ENCODE peak calls at places on chromosome 2, in five cellular contexts. One of them, this sample, is unnamed. For H3K27me3, the result is how much of the 10 kb centered on the place peaks cover.

GRCh38 chr2:230335461-230335863 is 8.5 kb downstream of the SP140L start:
- DNase-seq in stomach: no peak
- DNase-seq in hepatocyte: no peak
- DNase-seq in body of pancreas: no peak
- DNase-seq in WERI-Rb-1: no peak
- DNase-seq in this sample: no peak

GRCh38 chr2:168035458-168035857 is 211.9 kb downstream of the STK39 start:
- DNase-seq in body of pancreas: no peak
- DNase-seq in stomach: no peak
- DNase-seq in hepatocyte: no peak
- DNase-seq in WERI-Rb-1: no peak
- DNase-seq in this sample: no peak

GRCh38 chr2:120538691-120539420 is 192.9 kb downstream of the INHBB start:
- DNase-seq in hepatocyte: no peak
- DNase-seq in stomach: no peak
- DNase-seq in body of pancreas: no peak
- DNase-seq in WERI-Rb-1: no peak
- DNase-seq in this sample: no peak

GRCh38 chr2:71566271-71566858 is 113.0 kb downstream of the DYSF start:
- DNase-seq in WERI-Rb-1: no peak
- DNase-seq in body of pancreas: no peak
- DNase-seq in stomach: no peak
- DNase-seq in hepatocyte: no peak
- DNase-seq in this sample: no peak

GRCh38 chr2:188965147-188965546 is 9.0 kb upstream of the COL3A1 start:
- DNase-seq in WERI-Rb-1: no peak
- DNase-seq in hepatocyte: no peak
- DNase-seq in stomach: no peak
- DNase-seq in body of pancreas: no peak
- DNase-seq in this sample: no peak

GRCh38 chr2:55856936-55857335 is 66.6 kb downstream of the EFEMP1 start:
- DNase-seq in stomach: no peak
- DNase-seq in body of pancreas: no peak
- DNase-seq in hepatocyte: no peak
- DNase-seq in WERI-Rb-1: no peak
- DNase-seq in this sample: peak

GRCh38 chr2:21220930-21221329 is 97.2 kb downstream of the TDRD15 start:
- DNase-seq in stomach: peak
- DNase-seq in body of pancreas: peak
- DNase-seq in hepatocyte: no peak
- DNase-seq in WERI-Rb-1: no peak
- DNase-seq in this sample: peak

GRCh38 chr2:107336536-107336935 is 450.6 kb upstream of the ST6GAL2 start:
- DNase-seq in stomach: no peak
- DNase-seq in WERI-Rb-1: no peak
- DNase-seq in body of pancreas: no peak
- DNase-seq in hepatocyte: no peak
- DNase-seq in this sample: no peak

GRCh38 chr2:197426723-197427122 is 8.1 kb downstream of the SF3B1 start:
- DNase-seq in hepatocyte: no peak
- DNase-seq in WERI-Rb-1: no peak
- DNase-seq in body of pancreas: no peak
- DNase-seq in stomach: no peak
- DNase-seq in this sample: no peak

GRCh38 chr2:12675352-12675795 is 41.4 kb upstream of the TRIB2 start:
- DNase-seq in hepatocyte: peak
- DNase-seq in WERI-Rb-1: peak
- DNase-seq in body of pancreas: no peak
- DNase-seq in stomach: peak
- DNase-seq in this sample: no peak

GRCh38 chr2:232480201-232481190 is 7.1 kb downstream of the ECEL1 start:
- DNase-seq in body of pancreas: no peak
- DNase-seq in WERI-Rb-1: no peak
- DNase-seq in stomach: no peak
- DNase-seq in hepatocyte: no peak
- DNase-seq in this sample: no peak

GRCh38 chr2:64232266-64232665 is 88.0 kb upstream of the PELI1 start:
- DNase-seq in hepatocyte: no peak
- DNase-seq in body of pancreas: no peak
- DNase-seq in WERI-Rb-1: no peak
- DNase-seq in stomach: no peak
- DNase-seq in this sample: no peak

GRCh38 chr2:223734346-223734745 is 103.0 kb downstream of the AP1S3 start:
- DNase-seq in body of pancreas: no peak
- DNase-seq in hepatocyte: no peak
- DNase-seq in stomach: no peak
- DNase-seq in WERI-Rb-1: no peak
- DNase-seq in this sample: no peak
- H3K4me3 ChIP-seq in body of pancreas: no peak
- H3K4me3 ChIP-seq in hepatocyte: no peak
- H3K4me3 ChIP-seq in stomach: no peak
- H3K4me3 ChIP-seq in WERI-Rb-1: no peak
- H3K4me3 ChIP-seq in this sample: no peak

GRCh38 chr2:67215636-67216035 is 181.5 kb upstream of the ETAA1 start:
- DNase-seq in stomach: no peak
- DNase-seq in WERI-Rb-1: no peak
- DNase-seq in body of pancreas: no peak
- DNase-seq in hepatocyte: peak
- DNase-seq in this sample: no peak

GRCh38 chr2:67213270-67213670 is 183.9 kb upstream of the ETAA1 start:
- DNase-seq in WERI-Rb-1: no peak
- DNase-seq in hepatocyte: no peak
- DNase-seq in body of pancreas: peak
- DNase-seq in stomach: no peak
- DNase-seq in this sample: no peak

GRCh38 chr2:67214585-67215184 is 182.4 kb upstream of the ETAA1 start:
- DNase-seq in stomach: no peak
- DNase-seq in body of pancreas: no peak
- DNase-seq in WERI-Rb-1: no peak
- DNase-seq in hepatocyte: no peak
- DNase-seq in this sample: no peak

GRCh38 chr2:67215214-67215613 is 181.9 kb upstream of the ETAA1 start:
- DNase-seq in WERI-Rb-1: peak
- DNase-seq in stomach: peak
- DNase-seq in hepatocyte: peak
- DNase-seq in body of pancreas: peak
- DNase-seq in this sample: no peak

DNA sequence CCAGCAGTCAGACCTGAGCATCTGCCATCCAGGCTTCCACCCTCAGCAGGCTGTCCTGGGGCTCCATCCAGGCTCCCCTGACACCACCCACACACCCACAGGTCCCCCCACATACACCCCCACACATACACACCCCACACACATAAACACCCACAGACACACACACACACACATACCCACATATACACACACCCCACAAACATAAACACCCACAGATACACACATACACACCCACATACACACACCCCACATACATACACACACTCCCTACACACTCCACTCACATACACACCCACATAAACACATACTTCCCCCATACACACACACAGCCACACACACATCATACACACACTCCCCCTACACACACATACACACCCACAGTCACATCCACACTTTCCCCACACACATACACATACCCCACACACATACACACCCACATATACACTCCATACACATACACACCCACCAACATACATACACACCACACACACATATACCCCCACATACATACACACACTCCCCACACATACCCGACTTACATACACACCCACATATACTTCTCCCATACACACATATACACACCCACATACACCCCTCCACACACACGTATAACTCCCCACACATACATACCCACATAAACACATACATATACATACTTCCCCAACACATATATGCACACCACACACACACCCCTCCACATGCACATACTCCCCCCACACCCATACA is 183.3 kb upstream of the ETAA1 start:
- DNase-seq in body of pancreas: no peak
- DNase-seq in stomach: no peak
- DNase-seq in hepatocyte: no peak
- DNase-seq in WERI-Rb-1: no peak
- DNase-seq in this sample: no peak
- TF ChIP-seq CTCF in body of pancreas: no peak
- TF ChIP-seq CTCF in stomach: no peak
- TF ChIP-seq CTCF in hepatocyte: no peak
- TF ChIP-seq CTCF in WERI-Rb-1: no peak
- TF ChIP-seq CTCF in this sample: no peak

GRCh38 chr2:85751627-85752026 is 2.2 kb upstream of the ATOH8 start:
- DNase-seq in WERI-Rb-1: no peak
- DNase-seq in hepatocyte: no peak
- DNase-seq in stomach: no peak
- DNase-seq in body of pancreas: no peak
- DNase-seq in this sample: no peak
- H3K27me3 ChIP-seq in WERI-Rb-1: under half
- H3K27me3 ChIP-seq in hepatocyte: half or more
- H3K27me3 ChIP-seq in stomach: half or more
- H3K27me3 ChIP-seq in body of pancreas: under half
- H3K27me3 ChIP-seq in this sample: half or more

DNA sequence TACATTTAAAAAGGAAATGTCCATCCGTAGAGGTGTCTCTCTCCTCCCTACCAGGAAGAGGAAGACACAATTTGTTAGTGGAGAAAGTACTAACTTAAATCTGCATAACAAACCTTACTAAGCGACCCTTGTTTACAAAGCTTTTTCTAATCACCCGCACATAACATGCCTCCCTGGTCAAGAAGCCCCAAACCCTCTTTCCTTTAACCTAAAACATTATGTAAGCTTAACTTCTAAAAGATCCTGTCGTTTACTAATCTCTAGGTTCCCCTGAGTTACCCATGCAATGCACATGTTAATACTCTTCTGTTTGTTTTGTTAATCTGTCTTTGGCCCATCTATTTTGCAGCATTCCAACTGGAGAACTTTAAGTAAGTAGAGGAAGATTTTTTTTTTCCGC is 630.3 kb upstream of the NRXN1 start:
- DNase-seq in hepatocyte: no peak
- DNase-seq in stomach: no peak
- DNase-seq in WERI-Rb-1: no peak
- DNase-seq in body of pancreas: no peak
- DNase-seq in this sample: no peak
- H3K4me3 ChIP-seq in hepatocyte: no peak
- H3K4me3 ChIP-seq in stomach: no peak
- H3K4me3 ChIP-seq in WERI-Rb-1: no peak
- H3K4me3 ChIP-seq in body of pancreas: no peak
- H3K4me3 ChIP-seq in this sample: no peak

GRCh38 chr2:182868049-182868422 is 1.6 kb upstream of the FRZB start:
- DNase-seq in body of pancreas: no peak
- DNase-seq in stomach: no peak
- DNase-seq in hepatocyte: no peak
- DNase-seq in WERI-Rb-1: no peak
- DNase-seq in this sample: no peak

GRCh38 chr2:182867411-182868048 is 1.1 kb upstream of the FRZB start:
- DNase-seq in body of pancreas: no peak
- DNase-seq in WERI-Rb-1: no peak
- DNase-seq in stomach: no peak
- DNase-seq in hepatocyte: no peak
- DNase-seq in this sample: no peak

GRCh38 chr2:182866461-182867369 is at the start of gene FRZB:
- DNase-seq in stomach: peak
- DNase-seq in WERI-Rb-1: peak
- DNase-seq in body of pancreas: peak
- DNase-seq in hepatocyte: peak
- DNase-seq in this sample: peak

GRCh38 chr2:182868423-182868822 is 2.0 kb upstream of the FRZB start:
- DNase-seq in body of pancreas: no peak
- DNase-seq in hepatocyte: no peak
- DNase-seq in WERI-Rb-1: no peak
- DNase-seq in stomach: no peak
- DNase-seq in this sample: no peak

DNA sequence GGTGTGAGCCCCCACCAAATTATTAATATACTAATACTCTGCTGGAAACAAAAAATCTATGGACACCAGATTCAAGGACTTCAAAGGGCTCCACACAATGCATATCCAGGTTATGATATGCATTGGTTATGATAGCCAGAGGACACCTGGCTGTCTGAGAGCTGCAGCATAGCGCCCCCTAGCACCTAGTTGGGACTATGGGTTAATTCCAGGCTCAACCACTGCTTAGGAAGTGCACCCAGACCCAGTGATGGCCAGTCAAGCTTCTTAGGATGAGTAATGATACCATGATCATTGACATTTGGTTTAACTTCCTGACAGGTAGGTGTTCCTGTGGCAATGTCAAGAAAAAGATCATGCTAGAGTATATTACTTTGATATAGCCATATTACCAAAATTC is 3.8 kb upstream of the FRZB start:
- DNase-seq in WERI-Rb-1: peak
- DNase-seq in stomach: peak
- DNase-seq in body of pancreas: no peak
- DNase-seq in hepatocyte: no peak
- DNase-seq in this sample: no peak
- TF ChIP-seq CTCF in WERI-Rb-1: peak
- TF ChIP-seq CTCF in stomach: no peak
- TF ChIP-seq CTCF in body of pancreas: no peak
- TF ChIP-seq CTCF in hepatocyte: peak
- TF ChIP-seq CTCF in this sample: peak

GRCh38 chr2:31919499-31919898 is 91.3 kb downstream of the MEMO1 start:
- DNase-seq in WERI-Rb-1: no peak
- DNase-seq in hepatocyte: no peak
- DNase-seq in stomach: no peak
- DNase-seq in body of pancreas: no peak
- DNase-seq in this sample: no peak
- H3K27me3 ChIP-seq in WERI-Rb-1: under half
- H3K27me3 ChIP-seq in hepatocyte: under half
- H3K27me3 ChIP-seq in stomach: under half
- H3K27me3 ChIP-seq in body of pancreas: under half
- H3K27me3 ChIP-seq in this sample: under half

GRCh38 chr2:96147593-96148201 is 2.5 kb upstream of the DUSP2 start:
- DNase-seq in stomach: no peak
- DNase-seq in hepatocyte: no peak
- DNase-seq in WERI-Rb-1: peak
- DNase-seq in body of pancreas: no peak
- DNase-seq in this sample: no peak

GRCh38 chr2:96145028-96145939 is at the start of gene DUSP2:
- DNase-seq in WERI-Rb-1: peak
- DNase-seq in hepatocyte: peak
- DNase-seq in stomach: peak
- DNase-seq in body of pancreas: peak
- DNase-seq in this sample: no peak

GRCh38 chr2:96146151-96146880 is 1.1 kb upstream of the DUSP2 start:
- DNase-seq in body of pancreas: no peak
- DNase-seq in hepatocyte: no peak
- DNase-seq in WERI-Rb-1: no peak
- DNase-seq in stomach: peak
- DNase-seq in this sample: no peak

GRCh38 chr2:96148410-96149217 is 3.4 kb upstream of the DUSP2 start:
- DNase-seq in WERI-Rb-1: peak
- DNase-seq in hepatocyte: peak
- DNase-seq in stomach: peak
- DNase-seq in body of pancreas: peak
- DNase-seq in this sample: peak

GRCh38 chr2:96146881-96147592 is 1.8 kb upstream of the DUSP2 start:
- DNase-seq in WERI-Rb-1: no peak
- DNase-seq in stomach: no peak
- DNase-seq in hepatocyte: no peak
- DNase-seq in body of pancreas: no peak
- DNase-seq in this sample: no peak
- H3K4me3 ChIP-seq in WERI-Rb-1: no peak
- H3K4me3 ChIP-seq in stomach: no peak
- H3K4me3 ChIP-seq in hepatocyte: no peak
- H3K4me3 ChIP-seq in body of pancreas: no peak
- H3K4me3 ChIP-seq in this sample: no peak

GRCh38 chr2:212249451-212249850 is 289.2 kb downstream of the ERBB4 start:
- DNase-seq in stomach: no peak
- DNase-seq in body of pancreas: no peak
- DNase-seq in WERI-Rb-1: no peak
- DNase-seq in hepatocyte: peak
- DNase-seq in this sample: no peak
- TF ChIP-seq CTCF in stomach: no peak
- TF ChIP-seq CTCF in body of pancreas: no peak
- TF ChIP-seq CTCF in WERI-Rb-1: peak
- TF ChIP-seq CTCF in hepatocyte: peak
- TF ChIP-seq CTCF in this sample: peak